ENCODE peak calls at places on chromosomes 1 and 21, in four cellular contexts. One of them, this sample, is unnamed.
A peak's percentile ranks its signal among the peaks of the same experiment; 100 is the strongest.

GRCh38 chr1:5753431-5754078 is 238.7 kb downstream of the NPHP4 start:
- DNase-seq in GM12878: no peak
- DNase-seq in A549: no peak
- DNase-seq in IMR-90: no peak
- DNase-seq in this sample: no peak

GRCh38 chr1:94807742-94808491 is 12.2 kb upstream of the SLC44A3 start:
- DNase-seq in GM12878: no peak
- DNase-seq in A549: no peak
- DNase-seq in IMR-90: peak; percentile 42
- DNase-seq in this sample: no peak

GRCh38 chr21:32976791-32977190 is 48.9 kb upstream of the OLIG2 start:
- DNase-seq in IMR-90: no peak
- DNase-seq in GM12878: no peak
- DNase-seq in A549: no peak
- DNase-seq in this sample: no peak

GRCh38 chr21:40606341-40606740 is 240.6 kb downstream of the DSCAM start:
- DNase-seq in IMR-90: no peak
- DNase-seq in A549: no peak
- DNase-seq in GM12878: no peak
- DNase-seq in this sample: no peak

GRCh38 chr1:248596615-248597014 is 885 bp downstream of the OR2T10 start:
- DNase-seq in GM12878: no peak
- DNase-seq in IMR-90: no peak
- DNase-seq in A549: peak; percentile 10
- DNase-seq in this sample: no peak

GRCh38 chr1:229192031-229192430 is 78.9 kb upstream of the RAB4A start:
- DNase-seq in GM12878: no peak
- DNase-seq in IMR-90: peak; percentile 35
- DNase-seq in A549: no peak
- DNase-seq in this sample: no peak

GRCh38 chr1:63775418-63776127 is 1.8 kb downstream of the ROR1 start:
- DNase-seq in GM12878: no peak
- DNase-seq in A549: no peak
- DNase-seq in IMR-90: peak; percentile 17
- DNase-seq in this sample: peak; percentile 19

GRCh38 chr1:119452085-119452484 is 37.1 kb downstream of the HSD3B2 start:
- DNase-seq in GM12878: no peak
- DNase-seq in A549: no peak
- DNase-seq in IMR-90: no peak
- DNase-seq in this sample: no peak

GRCh38 chr21:34592120-34592561 is 22.8 kb downstream of the RCAN1 start:
- DNase-seq in A549: no peak
- DNase-seq in IMR-90: peak; percentile 48
- DNase-seq in GM12878: no peak
- DNase-seq in this sample: no peak

GRCh38 chr1:99496067-99496466 is 149.8 kb upstream of the PALMD start:
- DNase-seq in GM12878: no peak
- DNase-seq in IMR-90: no peak
- DNase-seq in A549: no peak
- DNase-seq in this sample: no peak

GRCh38 chr21:14120091-14120734 is 90.5 kb downstream of the LIPI start:
- DNase-seq in GM12878: peak; percentile 23
- DNase-seq in A549: peak; percentile 34
- DNase-seq in IMR-90: peak; percentile 8
- DNase-seq in this sample: peak; percentile 25

GRCh38 chr1:167862432-167863076 is 51.4 kb downstream of the ADCY10 start:
- DNase-seq in A549: no peak
- DNase-seq in IMR-90: peak; percentile 90
- DNase-seq in GM12878: no peak
- DNase-seq in this sample: no peak

GRCh38 chr1:182668633-182669032 is 15.8 kb downstream of the RGS8 start:
- DNase-seq in A549: no peak
- DNase-seq in IMR-90: no peak
- DNase-seq in GM12878: no peak
- DNase-seq in this sample: no peak

GRCh38 chr1:74679811-74680210 is 6.2 kb upstream of the ERICH3 start:
- DNase-seq in A549: no peak
- DNase-seq in IMR-90: no peak
- DNase-seq in GM12878: no peak
- DNase-seq in this sample: no peak

GRCh38 chr1:101959456-101959855 is 37.3 kb downstream of the OLFM3 start:
- DNase-seq in IMR-90: no peak
- DNase-seq in A549: no peak
- DNase-seq in GM12878: no peak
- DNase-seq in this sample: no peak

GRCh38 chr1:236868625-236869467 is 73.8 kb downstream of the MTR start:
- DNase-seq in A549: peak; percentile 72
- DNase-seq in GM12878: peak; percentile 17
- DNase-seq in IMR-90: peak; percentile 77
- DNase-seq in this sample: peak; percentile 53

GRCh38 chr1:29974345-29974744 is 738.0 kb downstream of the PTPRU start:
- DNase-seq in GM12878: no peak
- DNase-seq in IMR-90: peak; percentile 88
- DNase-seq in A549: peak; percentile 69
- DNase-seq in this sample: no peak

GRCh38 chr1:10973552-10973951 is 38.9 kb upstream of the TARDBP start:
- DNase-seq in GM12878: no peak
- DNase-seq in A549: no peak
- DNase-seq in IMR-90: no peak
- DNase-seq in this sample: no peak

GRCh38 chr1:40143891-40144575 is 17.2 kb upstream of the RLF start:
- DNase-seq in GM12878: peak; percentile 39
- DNase-seq in IMR-90: peak; percentile 66
- DNase-seq in A549: peak; percentile 65
- DNase-seq in this sample: peak; percentile 60

GRCh38 chr1:54794401-54795099 is 6.6 kb downstream of the TTC22 start:
- DNase-seq in A549: no peak
- DNase-seq in GM12878: no peak
- DNase-seq in IMR-90: peak; percentile 4
- DNase-seq in this sample: no peak

GRCh38 chr1:196152086-196152485 is 456.2 kb downstream of the KCNT2 start:
- DNase-seq in GM12878: no peak
- DNase-seq in A549: peak; percentile 4
- DNase-seq in IMR-90: no peak
- DNase-seq in this sample: no peak

GRCh38 chr21:36052860-36053766 is 7.2 kb downstream of the SETD4 start:
- DNase-seq in A549: no peak
- DNase-seq in GM12878: no peak
- DNase-seq in IMR-90: no peak
- DNase-seq in this sample: no peak

GRCh38 chr1:91795601-91796389 is 90.2 kb downstream of the TGFBR3 start:
- DNase-seq in IMR-90: peak; percentile 77
- DNase-seq in GM12878: no peak
- DNase-seq in A549: no peak
- DNase-seq in this sample: no peak

GRCh38 chr1:1291023-1291528 is 10.8 kb downstream of the SCNN1D start:
- DNase-seq in IMR-90: no peak
- DNase-seq in A549: no peak
- DNase-seq in GM12878: no peak
- DNase-seq in this sample: no peak

GRCh38 chr21:36021251-36021837 is 39.0 kb downstream of the SETD4 start:
- DNase-seq in IMR-90: no peak
- DNase-seq in A549: no peak
- DNase-seq in GM12878: peak; percentile 41
- DNase-seq in this sample: no peak

DNA sequence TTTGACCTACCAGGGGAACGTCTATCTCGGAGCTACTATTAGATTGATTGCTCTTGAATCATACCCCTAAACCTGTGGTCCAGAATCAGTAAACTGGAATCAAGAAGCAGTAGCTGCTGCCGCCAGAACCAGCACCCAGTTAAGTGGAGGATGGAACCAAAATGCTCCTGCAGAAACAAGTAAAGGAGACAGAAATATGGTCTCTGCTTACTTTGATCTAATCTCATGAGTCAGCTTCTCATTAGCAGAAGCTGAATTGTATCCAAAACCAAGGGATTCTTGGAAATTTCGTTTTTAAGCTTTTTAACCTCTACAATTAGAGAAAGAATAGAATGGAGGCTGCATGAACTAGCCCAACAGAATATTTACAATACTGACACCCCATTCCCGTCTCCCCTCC is 42.6 kb upstream of the PIGV start:
- DNase-seq in A549: no peak
- DNase-seq in GM12878: no peak
- DNase-seq in IMR-90: peak; percentile 47
- DNase-seq in this sample: no peak
- TF ChIP-seq RCOR1 in A549: no peak
- TF ChIP-seq RCOR1 in GM12878: no peak
- TF ChIP-seq RCOR1 in IMR-90: no peak
- TF ChIP-seq RCOR1 in this sample: no peak

DNA sequence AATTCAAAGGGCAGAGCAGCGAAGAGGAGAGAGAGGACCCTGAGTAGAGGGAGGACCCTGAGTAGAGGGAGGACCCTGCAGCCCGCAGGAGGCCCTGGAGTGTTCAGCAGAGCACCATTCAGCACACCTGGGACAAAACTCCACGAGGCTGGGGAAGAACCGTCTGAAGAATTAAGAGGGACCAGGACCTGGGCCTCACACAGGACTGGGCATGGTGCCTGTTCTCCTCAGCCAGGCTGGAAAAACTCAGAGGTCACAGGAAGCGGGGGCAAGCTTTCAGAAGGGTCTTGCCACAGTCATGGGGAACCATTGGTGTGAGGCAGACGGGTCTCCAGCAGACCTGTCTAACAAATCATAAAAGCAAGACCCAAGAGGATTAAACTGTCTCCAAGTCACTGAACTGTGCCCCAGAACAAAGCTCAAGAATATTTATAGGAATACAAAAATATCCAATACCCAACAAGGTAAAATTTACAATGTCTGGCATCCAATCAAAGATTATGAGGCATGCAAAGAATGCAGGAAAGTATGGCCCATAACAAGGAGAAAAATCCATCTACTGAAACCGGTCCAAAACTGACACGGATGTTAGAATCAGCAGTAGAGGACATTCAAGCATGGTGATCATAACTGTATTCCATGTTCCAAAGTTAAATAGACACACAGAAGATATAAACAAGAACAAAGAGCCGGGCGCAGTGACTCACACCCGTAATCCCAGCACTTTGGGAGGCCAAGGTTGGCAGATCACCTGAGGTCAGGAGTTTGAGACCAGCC is 30.6 kb downstream of the MORN1 start:
- DNase-seq in A549: no peak
- DNase-seq in IMR-90: peak; percentile 5
- DNase-seq in GM12878: no peak
- DNase-seq in this sample: no peak
- TF ChIP-seq RCOR1 in A549: no peak
- TF ChIP-seq RCOR1 in IMR-90: no peak
- TF ChIP-seq RCOR1 in GM12878: no peak
- TF ChIP-seq RCOR1 in this sample: no peak

DNA sequence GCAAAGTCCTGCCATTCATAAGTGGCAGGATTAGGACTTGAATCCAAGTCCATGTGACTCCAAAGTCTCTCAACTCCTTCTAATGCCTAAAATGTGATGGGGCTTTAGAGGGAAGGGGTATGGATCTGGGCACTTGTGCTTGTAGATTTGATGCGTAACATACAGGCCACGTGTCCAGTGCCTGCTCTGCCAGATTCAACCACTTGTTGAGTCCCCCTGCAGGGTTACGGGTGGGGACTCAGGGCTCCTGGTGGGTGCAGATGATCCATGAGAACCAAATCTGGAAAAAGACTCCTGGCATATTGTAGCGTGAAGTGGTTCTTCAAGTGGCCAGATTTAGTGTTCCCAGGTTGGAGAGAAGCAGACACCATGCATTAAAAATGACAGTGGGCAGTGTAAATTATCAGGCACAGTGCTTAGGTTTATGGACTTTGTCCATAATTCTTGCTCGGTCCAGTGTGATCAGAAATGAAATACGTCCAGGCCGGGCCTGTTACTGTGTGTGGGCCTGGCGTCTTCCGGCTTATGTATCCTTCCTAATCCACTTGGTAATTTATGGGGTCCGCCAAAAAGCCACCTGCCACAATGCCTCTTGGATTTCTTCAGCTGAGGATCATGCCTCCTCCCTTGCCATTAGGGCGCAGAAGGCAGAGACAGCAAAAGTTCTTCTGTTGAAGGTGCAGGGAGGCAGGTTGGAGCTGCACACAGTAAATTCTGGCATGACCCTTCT is 51.2 kb upstream of the LRP8 start:
- DNase-seq in GM12878: no peak
- DNase-seq in A549: no peak
- DNase-seq in IMR-90: no peak
- DNase-seq in this sample: no peak
- TF ChIP-seq RCOR1 in GM12878: no peak
- TF ChIP-seq RCOR1 in A549: no peak
- TF ChIP-seq RCOR1 in IMR-90: no peak
- TF ChIP-seq RCOR1 in this sample: no peak

GRCh38 chr1:116825400-116825734 is 71.1 kb downstream of the CD2 start:
- DNase-seq in IMR-90: no peak
- DNase-seq in GM12878: no peak
- DNase-seq in A549: no peak
- DNase-seq in this sample: peak; percentile 53
- TF ChIP-seq RCOR1 in IMR-90: no peak
- TF ChIP-seq RCOR1 in GM12878: no peak
- TF ChIP-seq RCOR1 in A549: no peak
- TF ChIP-seq RCOR1 in this sample: no peak

GRCh38 chr1:115973154-115973553 is 3.2 kb upstream of the SLC22A15 start:
- DNase-seq in IMR-90: no peak
- DNase-seq in A549: no peak
- DNase-seq in GM12878: no peak
- DNase-seq in this sample: no peak

GRCh38 chr1:115969509-115969908 is 6.8 kb upstream of the SLC22A15 start:
- DNase-seq in IMR-90: no peak
- DNase-seq in GM12878: no peak
- DNase-seq in A549: no peak
- DNase-seq in this sample: peak; percentile 34
- TF ChIP-seq RCOR1 in IMR-90: no peak
- TF ChIP-seq RCOR1 in GM12878: no peak
- TF ChIP-seq RCOR1 in A549: no peak
- TF ChIP-seq RCOR1 in this sample: no peak

DNA sequence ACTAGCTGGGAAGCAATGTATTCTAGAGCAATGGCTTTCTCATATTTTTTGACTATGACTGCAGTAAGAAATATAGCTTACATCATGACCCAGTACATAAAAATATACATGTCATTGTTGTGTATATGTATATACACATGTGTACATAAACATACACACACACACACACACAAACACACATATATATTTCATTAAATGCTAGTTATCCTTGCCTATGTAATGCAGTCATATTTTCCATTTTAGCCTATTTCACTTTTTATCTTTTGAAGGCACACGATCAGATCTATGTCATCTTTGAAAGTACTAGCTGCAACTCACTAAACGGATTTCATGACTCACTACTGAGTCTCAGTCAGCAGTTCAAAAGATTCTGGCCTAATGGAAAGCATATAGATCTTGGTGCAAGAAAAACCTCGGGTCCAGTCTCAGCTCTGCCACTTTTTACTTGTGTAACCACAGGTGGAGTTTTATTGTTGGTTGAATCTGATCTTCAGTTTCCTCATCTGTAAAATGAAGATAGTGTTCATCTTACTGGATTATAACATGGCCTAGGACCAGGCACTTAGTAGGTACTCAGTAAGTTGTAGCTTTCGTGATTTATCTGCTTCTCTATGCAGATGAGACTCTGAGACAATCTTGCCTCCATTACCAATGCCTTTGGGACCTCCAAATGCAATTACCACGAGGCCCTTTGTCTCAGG is 325.6 kb downstream of the RRAGC start:
- DNase-seq in GM12878: no peak
- DNase-seq in A549: no peak
- DNase-seq in IMR-90: no peak
- DNase-seq in this sample: no peak
- TF ChIP-seq RCOR1 in GM12878: no peak
- TF ChIP-seq RCOR1 in A549: no peak
- TF ChIP-seq RCOR1 in IMR-90: no peak
- TF ChIP-seq RCOR1 in this sample: no peak

GRCh38 chr1:219784660-219785391 is 143.5 kb downstream of the SLC30A10 start:
- DNase-seq in GM12878: no peak
- DNase-seq in IMR-90: peak; percentile 21
- DNase-seq in A549: no peak
- DNase-seq in this sample: no peak
- TF ChIP-seq RCOR1 in GM12878: no peak
- TF ChIP-seq RCOR1 in IMR-90: no peak
- TF ChIP-seq RCOR1 in A549: no peak
- TF ChIP-seq RCOR1 in this sample: no peak

This sample was measured in SK-N-SH.